ENCODE peak calls at places on chromosomes 3 and 15, in six cellular contexts. E is GM04504; G is activated gamma-delta T cell; V is stimulated activated naive CD4-positive, alpha-beta T cell; X is Ammon's horn; H is astrocyte of the spinal cord. Q is an unnamed sample.

GRCh38 chr3:16130066-16130465 is 44.4 kb upstream of the GALNT15 start:
- DNase-seq in X (peak), E (peak), G (no peak), H (peak), V (no peak), Q (no peak)

GRCh38 chr3:9062570-9062969 is 99.3 kb upstream of the RAD18 start:
- DNase-seq in V (no peak), H (no peak), X (no peak), G (no peak), E (no peak), Q (no peak)

GRCh38 chr3:171936231-171936841 is 93.2 kb downstream of the TMEM212 start:
- DNase-seq in G (no peak), E (peak), H (peak), V (no peak), X (no peak), Q (no peak)

GRCh38 chr3:38805765-38806386 is 10.1 kb downstream of the SCN10A start:
- DNase-seq in E (peak), G (no peak), X (peak), H (peak), V (no peak), Q (no peak)

GRCh38 chr3:141625506-141625905 is 112.6 kb upstream of the RNF7 start:
- DNase-seq in E (no peak), X (no peak), V (no peak), G (no peak), H (peak), Q (no peak)

GRCh38 chr3:143041901-143042300 is 40.5 kb downstream of the U2SURP start:
- DNase-seq in V (no peak), H (no peak), E (no peak), G (no peak), X (no peak), Q (no peak)

GRCh38 chr15:90813796-90814192 is 54.6 kb upstream of the FURIN start:
- DNase-seq in H (no peak), X (no peak), V (no peak), G (no peak), E (no peak), Q (peak)

GRCh38 chr3:158152186-158152585 is 42.3 kb downstream of the RSRC1 start:
- DNase-seq in G (no peak), V (no peak), H (peak), E (no peak), X (no peak), Q (no peak)

GRCh38 chr3:35305406-35305805 is 333.9 kb upstream of the ARPP21 start:
- DNase-seq in E (no peak), G (no peak), V (no peak), H (no peak), X (no peak), Q (peak)

GRCh38 chr3:46860381-46861292 is 2.6 kb downstream of the MYL3 start:
- DNase-seq in V (no peak), G (no peak), X (no peak), H (no peak), E (no peak), Q (no peak)

GRCh38 chr3:43155464-43156121 is 49.7 kb upstream of the POMGNT2 start:
- DNase-seq in X (peak), G (no peak), H (peak), E (peak), V (no peak), Q (no peak)

GRCh38 chr15:67799801-67800205 is 25.5 kb upstream of the SKOR1 start:
- DNase-seq in E (no peak), V (no peak), H (no peak), X (no peak), G (no peak), Q (no peak)

GRCh38 chr3:143170676-143171075 is 51.1 kb downstream of the CHST2 start:
- DNase-seq in E (no peak), H (peak), X (no peak), V (no peak), G (no peak), Q (no peak)

GRCh38 chr3:175312766-175313165 is 453.6 kb downstream of the NAALADL2 start:
- DNase-seq in H (no peak), E (no peak), V (no peak), X (no peak), G (no peak), Q (no peak)

GRCh38 chr3:59103552-59103951 is 53.7 kb upstream of the CFAP20DC start:
- DNase-seq in G (no peak), X (no peak), E (no peak), V (no peak), H (no peak), Q (no peak)

GRCh38 chr3:81980566-81981494 is 219.4 kb upstream of the GBE1 start:
- DNase-seq in V (no peak), E (no peak), H (no peak), X (no peak), G (no peak), Q (no peak)

GRCh38 chr15:53837263-53837662 is 77.8 kb upstream of the WDR72 start:
- DNase-seq in E (no peak), V (no peak), G (no peak), H (no peak), X (no peak), Q (peak)

GRCh38 chr15:97915261-97915660 is 45.2 kb upstream of the ARRDC4 start:
- DNase-seq in E (no peak), H (no peak), G (no peak), X (no peak), V (no peak), Q (no peak)

GRCh38 chr15:22227961-22228762 is 147.8 kb downstream of the OR4M2 start:
- DNase-seq in G (no peak), H (no peak), X (no peak), V (no peak), E (no peak), Q (no peak)

GRCh38 chr3:94336076-94336741 is 273.3 kb downstream of the NSUN3 start:
- DNase-seq in V (no peak), G (no peak), H (peak), E (peak), X (peak), Q (peak)

GRCh38 chr3:56453027-56453426 is 15.2 kb downstream of the ERC2 start:
- DNase-seq in V (no peak), H (no peak), X (no peak), G (no peak), E (no peak), Q (no peak)

GRCh38 chr3:98041350-98041749 is 6.2 kb upstream of the GABRR3 start:
- DNase-seq in E (no peak), X (no peak), G (no peak), H (no peak), V (no peak), Q (no peak)

GRCh38 chr15:90829942-90830440 is 38.4 kb upstream of the FURIN start:
- DNase-seq in H (no peak), G (no peak), E (no peak), V (peak), X (peak), Q (no peak)

GRCh38 chr15:80982205-80982604 is 7.4 kb downstream of the MESD start:
- DNase-seq in H (no peak), V (no peak), E (no peak), G (no peak), X (no peak), Q (no peak)

GRCh38 chr3:43531835-43532234 is 90.0 kb downstream of the ANO10 start:
- DNase-seq in G (no peak), V (no peak), E (peak), H (peak), X (peak), Q (peak)

GRCh38 chr3:141060287-141060686 is 9.1 kb downstream of the SPSB4 start:
- DNase-seq in E (no peak), V (no peak), X (no peak), G (no peak), H (no peak), Q (no peak)

GRCh38 chr3:105518806-105519418 is 152.2 kb downstream of the ALCAM start:
- DNase-seq in E (peak), X (peak), H (peak), V (peak), G (no peak), Q (peak)

GRCh38 chr15:67945951-67946700 is 106.3 kb upstream of the RNU6-1 start:
- DNase-seq in X (peak), E (no peak), H (peak), G (no peak), V (no peak), Q (no peak)

GRCh38 chr15:38930851-38931572 is 366.4 kb upstream of the RASGRP1 start:
- DNase-seq in X (no peak), G (no peak), V (no peak), H (peak), E (peak), Q (no peak)

GRCh38 chr3:139122221-139122581 is 77.5 kb upstream of the PRR23C start:
- DNase-seq in H (no peak), V (no peak), E (peak), X (no peak), G (no peak), Q (no peak)